ENCODE peak calls at places on chromosome 19, in five cellular contexts. One of them, this sample, is unnamed.

GRCh38 chr19:34171539-34171876 is 796 bp upstream of the LSM14A start:
- DNase-seq in K562: no peak
- DNase-seq in stimulated activated CD4-positive, alpha-beta T cell treated with anti-CD3 and anti-CD28 coated beads, Interleukin-2, amount 100 ng/mL, for 48 hours: no peak
- DNase-seq in AG04450: peak
- DNase-seq in stimulated activated CD8-positive, alpha-beta memory T cell treated with anti-CD3 and anti-CD28 coated beads, Interleukin-4, amount 100 ng/mL, for 24 hours: peak
- DNase-seq in this sample: peak

GRCh38 chr19:1287622-1288527 is 2.2 kb downstream of the EFNA2 start:
- DNase-seq in K562: no peak
- DNase-seq in stimulated activated CD4-positive, alpha-beta T cell treated with anti-CD3 and anti-CD28 coated beads, Interleukin-2, amount 100 ng/mL, for 48 hours: no peak
- DNase-seq in AG04450: no peak
- DNase-seq in stimulated activated CD8-positive, alpha-beta memory T cell treated with anti-CD3 and anti-CD28 coated beads, Interleukin-4, amount 100 ng/mL, for 24 hours: no peak
- DNase-seq in this sample: no peak

GRCh38 chr19:45079063-45079910 is at the start of gene GEMIN7:
- DNase-seq in K562: peak
- DNase-seq in stimulated activated CD4-positive, alpha-beta T cell treated with anti-CD3 and anti-CD28 coated beads, Interleukin-2, amount 100 ng/mL, for 48 hours: peak
- DNase-seq in AG04450: no peak
- DNase-seq in stimulated activated CD8-positive, alpha-beta memory T cell treated with anti-CD3 and anti-CD28 coated beads, Interleukin-4, amount 100 ng/mL, for 24 hours: peak
- DNase-seq in this sample: peak

GRCh38 chr19:33868821-33869412 is 72.2 kb downstream of the KCTD15 start:
- DNase-seq in K562: no peak
- DNase-seq in stimulated activated CD4-positive, alpha-beta T cell treated with anti-CD3 and anti-CD28 coated beads, Interleukin-2, amount 100 ng/mL, for 48 hours: no peak
- DNase-seq in AG04450: no peak
- DNase-seq in stimulated activated CD8-positive, alpha-beta memory T cell treated with anti-CD3 and anti-CD28 coated beads, Interleukin-4, amount 100 ng/mL, for 24 hours: no peak
- DNase-seq in this sample: no peak

GRCh38 chr19:44748426-44749254 is at the start of gene BCL3:
- DNase-seq in K562: peak
- DNase-seq in stimulated activated CD4-positive, alpha-beta T cell treated with anti-CD3 and anti-CD28 coated beads, Interleukin-2, amount 100 ng/mL, for 48 hours: peak
- DNase-seq in AG04450: no peak
- DNase-seq in stimulated activated CD8-positive, alpha-beta memory T cell treated with anti-CD3 and anti-CD28 coated beads, Interleukin-4, amount 100 ng/mL, for 24 hours: peak
- DNase-seq in this sample: peak

GRCh38 chr19:6868341-6868740 is 19.0 kb upstream of the ADGRE1 start:
- DNase-seq in K562: no peak
- DNase-seq in stimulated activated CD4-positive, alpha-beta T cell treated with anti-CD3 and anti-CD28 coated beads, Interleukin-2, amount 100 ng/mL, for 48 hours: no peak
- DNase-seq in AG04450: no peak
- DNase-seq in stimulated activated CD8-positive, alpha-beta memory T cell treated with anti-CD3 and anti-CD28 coated beads, Interleukin-4, amount 100 ng/mL, for 24 hours: no peak
- DNase-seq in this sample: no peak

GRCh38 chr19:15429825-15430467 is 11.2 kb upstream of the AKAP8L start:
- DNase-seq in K562: no peak
- DNase-seq in stimulated activated CD4-positive, alpha-beta T cell treated with anti-CD3 and anti-CD28 coated beads, Interleukin-2, amount 100 ng/mL, for 48 hours: no peak
- DNase-seq in AG04450: no peak
- DNase-seq in stimulated activated CD8-positive, alpha-beta memory T cell treated with anti-CD3 and anti-CD28 coated beads, Interleukin-4, amount 100 ng/mL, for 24 hours: no peak
- DNase-seq in this sample: no peak

GRCh38 chr19:3599776-3600183 is 6.9 kb downstream of the TBXA2R start:
- DNase-seq in K562: no peak
- DNase-seq in stimulated activated CD4-positive, alpha-beta T cell treated with anti-CD3 and anti-CD28 coated beads, Interleukin-2, amount 100 ng/mL, for 48 hours: no peak
- DNase-seq in AG04450: no peak
- DNase-seq in stimulated activated CD8-positive, alpha-beta memory T cell treated with anti-CD3 and anti-CD28 coated beads, Interleukin-4, amount 100 ng/mL, for 24 hours: no peak
- DNase-seq in this sample: no peak

GRCh38 chr19:8307400-8307964 is 676 bp downstream of the CD320 start:
- DNase-seq in K562: no peak
- DNase-seq in stimulated activated CD4-positive, alpha-beta T cell treated with anti-CD3 and anti-CD28 coated beads, Interleukin-2, amount 100 ng/mL, for 48 hours: no peak
- DNase-seq in AG04450: no peak
- DNase-seq in stimulated activated CD8-positive, alpha-beta memory T cell treated with anti-CD3 and anti-CD28 coated beads, Interleukin-4, amount 100 ng/mL, for 24 hours: no peak
- DNase-seq in this sample: no peak

GRCh38 chr19:38543807-38544568 is 73.8 kb downstream of the MAP4K1 start:
- DNase-seq in K562: peak
- DNase-seq in stimulated activated CD4-positive, alpha-beta T cell treated with anti-CD3 and anti-CD28 coated beads, Interleukin-2, amount 100 ng/mL, for 48 hours: no peak
- DNase-seq in AG04450: peak
- DNase-seq in stimulated activated CD8-positive, alpha-beta memory T cell treated with anti-CD3 and anti-CD28 coated beads, Interleukin-4, amount 100 ng/mL, for 24 hours: no peak
- DNase-seq in this sample: peak

GRCh38 chr19:49567722-49568454 is 12.5 kb downstream of the NOSIP start:
- DNase-seq in K562: peak
- DNase-seq in stimulated activated CD4-positive, alpha-beta T cell treated with anti-CD3 and anti-CD28 coated beads, Interleukin-2, amount 100 ng/mL, for 48 hours: no peak
- DNase-seq in AG04450: no peak
- DNase-seq in stimulated activated CD8-positive, alpha-beta memory T cell treated with anti-CD3 and anti-CD28 coated beads, Interleukin-4, amount 100 ng/mL, for 24 hours: no peak
- DNase-seq in this sample: no peak

GRCh38 chr19:12647490-12648071 is 19.0 kb downstream of the MAN2B1 start:
- DNase-seq in K562: peak
- DNase-seq in stimulated activated CD4-positive, alpha-beta T cell treated with anti-CD3 and anti-CD28 coated beads, Interleukin-2, amount 100 ng/mL, for 48 hours: no peak
- DNase-seq in AG04450: no peak
- DNase-seq in stimulated activated CD8-positive, alpha-beta memory T cell treated with anti-CD3 and anti-CD28 coated beads, Interleukin-4, amount 100 ng/mL, for 24 hours: no peak
- DNase-seq in this sample: no peak

GRCh38 chr19:37583340-37583739 is 11.3 kb downstream of the ZNF571 start:
- DNase-seq in K562: no peak
- DNase-seq in stimulated activated CD4-positive, alpha-beta T cell treated with anti-CD3 and anti-CD28 coated beads, Interleukin-2, amount 100 ng/mL, for 48 hours: no peak
- DNase-seq in AG04450: no peak
- DNase-seq in stimulated activated CD8-positive, alpha-beta memory T cell treated with anti-CD3 and anti-CD28 coated beads, Interleukin-4, amount 100 ng/mL, for 24 hours: no peak
- DNase-seq in this sample: no peak

GRCh38 chr19:53467503-53468262 is at the start of gene ZNF813:
- DNase-seq in K562: peak
- DNase-seq in stimulated activated CD4-positive, alpha-beta T cell treated with anti-CD3 and anti-CD28 coated beads, Interleukin-2, amount 100 ng/mL, for 48 hours: peak
- DNase-seq in AG04450: peak
- DNase-seq in stimulated activated CD8-positive, alpha-beta memory T cell treated with anti-CD3 and anti-CD28 coated beads, Interleukin-4, amount 100 ng/mL, for 24 hours: peak
- DNase-seq in this sample: peak

GRCh38 chr19:14113762-14114414 is 3.7 kb downstream of the PRKACA start:
- DNase-seq in K562: peak
- DNase-seq in stimulated activated CD4-positive, alpha-beta T cell treated with anti-CD3 and anti-CD28 coated beads, Interleukin-2, amount 100 ng/mL, for 48 hours: peak
- DNase-seq in AG04450: no peak
- DNase-seq in stimulated activated CD8-positive, alpha-beta memory T cell treated with anti-CD3 and anti-CD28 coated beads, Interleukin-4, amount 100 ng/mL, for 24 hours: no peak
- DNase-seq in this sample: no peak

GRCh38 chr19:53045536-53045935 is 996 bp downstream of the ERVV-2 start:
- DNase-seq in K562: no peak
- DNase-seq in stimulated activated CD4-positive, alpha-beta T cell treated with anti-CD3 and anti-CD28 coated beads, Interleukin-2, amount 100 ng/mL, for 48 hours: no peak
- DNase-seq in AG04450: no peak
- DNase-seq in stimulated activated CD8-positive, alpha-beta memory T cell treated with anti-CD3 and anti-CD28 coated beads, Interleukin-4, amount 100 ng/mL, for 24 hours: no peak
- DNase-seq in this sample: no peak

GRCh38 chr19:35752746-35753350 is 4.0 kb downstream of the HSPB6 start:
- DNase-seq in K562: no peak
- DNase-seq in stimulated activated CD4-positive, alpha-beta T cell treated with anti-CD3 and anti-CD28 coated beads, Interleukin-2, amount 100 ng/mL, for 48 hours: no peak
- DNase-seq in AG04450: no peak
- DNase-seq in stimulated activated CD8-positive, alpha-beta memory T cell treated with anti-CD3 and anti-CD28 coated beads, Interleukin-4, amount 100 ng/mL, for 24 hours: no peak
- DNase-seq in this sample: no peak

GRCh38 chr19:13001502-13002388 is 6.5 kb downstream of the NFIX start:
- DNase-seq in K562: no peak
- DNase-seq in stimulated activated CD4-positive, alpha-beta T cell treated with anti-CD3 and anti-CD28 coated beads, Interleukin-2, amount 100 ng/mL, for 48 hours: no peak
- DNase-seq in AG04450: no peak
- DNase-seq in stimulated activated CD8-positive, alpha-beta memory T cell treated with anti-CD3 and anti-CD28 coated beads, Interleukin-4, amount 100 ng/mL, for 24 hours: no peak
- DNase-seq in this sample: no peak

GRCh38 chr19:10270616-10271394 is at the start of gene ICAM1:
- DNase-seq in K562: peak
- DNase-seq in stimulated activated CD4-positive, alpha-beta T cell treated with anti-CD3 and anti-CD28 coated beads, Interleukin-2, amount 100 ng/mL, for 48 hours: peak
- DNase-seq in AG04450: no peak
- DNase-seq in stimulated activated CD8-positive, alpha-beta memory T cell treated with anti-CD3 and anti-CD28 coated beads, Interleukin-4, amount 100 ng/mL, for 24 hours: peak
- DNase-seq in this sample: no peak

GRCh38 chr19:17877696-17878095 is 6.0 kb downstream of the SLC5A5 start:
- DNase-seq in K562: no peak
- DNase-seq in stimulated activated CD4-positive, alpha-beta T cell treated with anti-CD3 and anti-CD28 coated beads, Interleukin-2, amount 100 ng/mL, for 48 hours: no peak
- DNase-seq in AG04450: no peak
- DNase-seq in stimulated activated CD8-positive, alpha-beta memory T cell treated with anti-CD3 and anti-CD28 coated beads, Interleukin-4, amount 100 ng/mL, for 24 hours: no peak
- DNase-seq in this sample: no peak

GRCh38 chr19:45878043-45878794 is 7.7 kb downstream of the IRF2BP1 start:
- DNase-seq in K562: no peak
- DNase-seq in stimulated activated CD4-positive, alpha-beta T cell treated with anti-CD3 and anti-CD28 coated beads, Interleukin-2, amount 100 ng/mL, for 48 hours: no peak
- DNase-seq in AG04450: no peak
- DNase-seq in stimulated activated CD8-positive, alpha-beta memory T cell treated with anti-CD3 and anti-CD28 coated beads, Interleukin-4, amount 100 ng/mL, for 24 hours: no peak
- DNase-seq in this sample: no peak

This sample was measured in GM12891.